ENCODE peak calls at places on chromosomes 4 and X, in six cellular contexts. One of them, this sample, is unnamed.

GRCh38 chr4:71009796-71010588 is 16.5 kb downstream of the DCK start:
- DNase-seq in non-pigmented ciliary epithelial cell: no peak
- DNase-seq in activated CD4-positive, CD25-positive, alpha-beta regulatory T cell treated with anti-CD3 and anti-CD28 coated beads, Interleukin-2, amount 50 U/mL, for 72 hours: no peak
- DNase-seq in activated CD8-positive, alpha-beta T cell treated with anti-CD3 and anti-CD28 coated beads, Interleukin-2, amount 10 ng/mL, durations not matched to agents 7 days and 5 days: no peak
- DNase-seq in EL: peak; percentile 64
- DNase-seq in GM20000: peak; percentile 55
- DNase-seq in this sample: no peak

GRCh38 chr4:81235982-81236749 is 21.1 kb upstream of the PRKG2 start:
- DNase-seq in non-pigmented ciliary epithelial cell: no peak
- DNase-seq in activated CD4-positive, CD25-positive, alpha-beta regulatory T cell treated with anti-CD3 and anti-CD28 coated beads, Interleukin-2, amount 50 U/mL, for 72 hours: no peak
- DNase-seq in activated CD8-positive, alpha-beta T cell treated with anti-CD3 and anti-CD28 coated beads, Interleukin-2, amount 10 ng/mL, durations not matched to agents 7 days and 5 days: no peak
- DNase-seq in GM20000: no peak
- DNase-seq in EL: no peak
- DNase-seq in this sample: no peak

GRCh38 chrX:136523770-136524169 is 8.2 kb upstream of the VGLL1 start:
- DNase-seq in non-pigmented ciliary epithelial cell: no peak
- DNase-seq in activated CD8-positive, alpha-beta T cell treated with anti-CD3 and anti-CD28 coated beads, Interleukin-2, amount 10 ng/mL, durations not matched to agents 7 days and 5 days: no peak
- DNase-seq in EL: no peak
- DNase-seq in GM20000: no peak
- DNase-seq in activated CD4-positive, CD25-positive, alpha-beta regulatory T cell treated with anti-CD3 and anti-CD28 coated beads, Interleukin-2, amount 50 U/mL, for 72 hours: no peak
- DNase-seq in this sample: no peak

GRCh38 chr4:159278399-159278798 is 175.5 kb downstream of the RAPGEF2 start:
- DNase-seq in non-pigmented ciliary epithelial cell: no peak
- DNase-seq in EL: no peak
- DNase-seq in activated CD4-positive, CD25-positive, alpha-beta regulatory T cell treated with anti-CD3 and anti-CD28 coated beads, Interleukin-2, amount 50 U/mL, for 72 hours: no peak
- DNase-seq in activated CD8-positive, alpha-beta T cell treated with anti-CD3 and anti-CD28 coated beads, Interleukin-2, amount 10 ng/mL, durations not matched to agents 7 days and 5 days: no peak
- DNase-seq in GM20000: no peak
- DNase-seq in this sample: no peak

GRCh38 chr4:100936676-100937390 is 410.5 kb downstream of the PPP3CA start:
- DNase-seq in activated CD4-positive, CD25-positive, alpha-beta regulatory T cell treated with anti-CD3 and anti-CD28 coated beads, Interleukin-2, amount 50 U/mL, for 72 hours: no peak
- DNase-seq in GM20000: no peak
- DNase-seq in EL: no peak
- DNase-seq in non-pigmented ciliary epithelial cell: no peak
- DNase-seq in activated CD8-positive, alpha-beta T cell treated with anti-CD3 and anti-CD28 coated beads, Interleukin-2, amount 10 ng/mL, durations not matched to agents 7 days and 5 days: no peak
- DNase-seq in this sample: no peak

GRCh38 chr4:169968999-169969398 is 57.2 kb downstream of the MFAP3L start:
- DNase-seq in EL: peak; percentile 82
- DNase-seq in non-pigmented ciliary epithelial cell: peak; percentile 50
- DNase-seq in GM20000: no peak
- DNase-seq in activated CD8-positive, alpha-beta T cell treated with anti-CD3 and anti-CD28 coated beads, Interleukin-2, amount 10 ng/mL, durations not matched to agents 7 days and 5 days: no peak
- DNase-seq in activated CD4-positive, CD25-positive, alpha-beta regulatory T cell treated with anti-CD3 and anti-CD28 coated beads, Interleukin-2, amount 50 U/mL, for 72 hours: no peak
- DNase-seq in this sample: no peak

GRCh38 chr4:183504930-183505555 is at the start of gene ING2:
- DNase-seq in GM20000: peak; percentile 91
- DNase-seq in EL: peak; percentile 82
- DNase-seq in activated CD4-positive, CD25-positive, alpha-beta regulatory T cell treated with anti-CD3 and anti-CD28 coated beads, Interleukin-2, amount 50 U/mL, for 72 hours: no peak
- DNase-seq in activated CD8-positive, alpha-beta T cell treated with anti-CD3 and anti-CD28 coated beads, Interleukin-2, amount 10 ng/mL, durations not matched to agents 7 days and 5 days: no peak
- DNase-seq in non-pigmented ciliary epithelial cell: no peak
- DNase-seq in this sample: no peak

GRCh38 chrX:17154001-17154400 is 207.5 kb downstream of the REPS2 start:
- DNase-seq in EL: no peak
- DNase-seq in activated CD8-positive, alpha-beta T cell treated with anti-CD3 and anti-CD28 coated beads, Interleukin-2, amount 10 ng/mL, durations not matched to agents 7 days and 5 days: no peak
- DNase-seq in non-pigmented ciliary epithelial cell: no peak
- DNase-seq in activated CD4-positive, CD25-positive, alpha-beta regulatory T cell treated with anti-CD3 and anti-CD28 coated beads, Interleukin-2, amount 50 U/mL, for 72 hours: no peak
- DNase-seq in GM20000: no peak
- DNase-seq in this sample: no peak

This sample was measured in H9.